ENCODE peak calls at places on chromosomes 12 and 14, in four cellular contexts. N is mammary epithelial cell, P is mesendoderm, O is psoas muscle. J is an unnamed sample.
A peak's percentile ranks its signal among the peaks of the same experiment; 100 is the strongest.

GRCh38 chr14:23544511-23545447 is 6.8 kb downstream of the ZFHX2 start:
- DNase-seq in N (no peak), O (peak; percentile 83), P (peak; percentile 80), J (no peak)

GRCh38 chr14:73259837-73260236 is 22.5 kb downstream of the PAPLN start:
- DNase-seq in O (no peak), N (peak; percentile 36), P (no peak), J (no peak)

GRCh38 chr12:51424662-51425539 is at the start of gene SLC4A8:
- DNase-seq in P (peak; percentile 98), O (peak; percentile 88), N (peak; percentile 52), J (peak; percentile 66)

GRCh38 chr12:85947286-85947685 is 73.2 kb downstream of the NTS start:
- DNase-seq in N (no peak), P (no peak), O (no peak), J (no peak)

GRCh38 chr12:57829025-57829777 is 10.7 kb upstream of the AVIL start:
- DNase-seq in O (no peak), P (no peak), N (no peak), J (no peak)

GRCh38 chr12:127650626-127651025 is 616.3 kb upstream of the TMEM132C start:
- DNase-seq in N (no peak), O (no peak), P (no peak), J (no peak)

GRCh38 chr12:116853507-116853906 is 27.7 kb downstream of the HRK start:
- DNase-seq in N (no peak), P (no peak), O (no peak), J (no peak)

GRCh38 chr12:106058256-106059182 is 80.2 kb downstream of the NUAK1 start:
- DNase-seq in O (no peak), N (peak; percentile 64), P (no peak), J (no peak)

GRCh38 chr12:13175499-13175898 is 21.0 kb upstream of the EMP1 start:
- DNase-seq in N (peak; percentile 82), O (no peak), P (no peak), J (no peak)

GRCh38 chr12:28104338-28104737 is 85.9 kb upstream of the CCDC91 start:
- DNase-seq in N (no peak), P (no peak), O (no peak), J (no peak)

GRCh38 chr14:73261075-73261474 is 23.8 kb downstream of the PAPLN start:
- DNase-seq in N (no peak), O (no peak), P (no peak), J (no peak)

GRCh38 chr12:92218394-92219077 is 72.9 kb upstream of the BTG1 start:
- DNase-seq in N (no peak), P (no peak), O (no peak), J (no peak)

GRCh38 chr12:98449601-98450000 is 65.8 kb upstream of the TMPO start:
- DNase-seq in O (no peak), N (no peak), P (no peak), J (no peak)

GRCh38 chr12:100058482-100059029 is 73.8 kb upstream of the ANKS1B start:
- DNase-seq in N (peak; percentile 86), P (peak; percentile 11), O (no peak), J (peak; percentile 74)

GRCh38 chr12:26748741-26749431 is 84.1 kb downstream of the ITPR2 start:
- DNase-seq in O (no peak), N (peak; percentile 65), P (peak; percentile 49), J (no peak)

GRCh38 chr12:109762071-109762672 is 48.5 kb downstream of the FAM222A start:
- DNase-seq in O (peak; percentile 40), N (no peak), P (no peak), J (no peak)

GRCh38 chr12:17192721-17193120 is 586.8 kb upstream of the LMO3 start:
- DNase-seq in N (no peak), O (no peak), P (no peak), J (no peak)

GRCh38 chr14:67480011-67480410 is 8.5 kb downstream of the TMEM229B start:
- DNase-seq in N (no peak), O (no peak), P (no peak), J (no peak)

GRCh38 chr12:113537041-113537750 is 65.5 kb upstream of the LHX5 start:
- DNase-seq in P (no peak), O (no peak), N (no peak), J (no peak)

GRCh38 chr14:104991896-104992230 is 6.3 kb downstream of the CLBA1 start:
- DNase-seq in P (no peak), O (no peak), N (no peak), J (no peak)

GRCh38 chr14:87966816-87967215 is 26.2 kb downstream of the GALC start:
- DNase-seq in N (peak; percentile 57), P (no peak), O (no peak), J (no peak)

GRCh38 chr12:51814311-51815088 is 34.0 kb downstream of the FIGNL2 start:
- DNase-seq in N (peak; percentile 18), O (peak; percentile 89), P (peak; percentile 82), J (peak; percentile 26)

GRCh38 chr12:11508699-11509098 is 113.3 kb upstream of the PRB2 start:
- DNase-seq in N (peak; percentile 8), P (peak; percentile 67), O (no peak), J (no peak)

GRCh38 chr12:56007892-56008471 is 10.9 kb downstream of the SUOX start:
- DNase-seq in O (no peak), P (peak; percentile 59), N (peak; percentile 7), J (no peak)

GRCh38 chr14:24274101-24274543 is 2.7 kb upstream of the RABGGTA start:
- DNase-seq in O (peak; percentile 1), P (peak; percentile 23), N (peak; percentile 99), J (no peak)

DNA sequence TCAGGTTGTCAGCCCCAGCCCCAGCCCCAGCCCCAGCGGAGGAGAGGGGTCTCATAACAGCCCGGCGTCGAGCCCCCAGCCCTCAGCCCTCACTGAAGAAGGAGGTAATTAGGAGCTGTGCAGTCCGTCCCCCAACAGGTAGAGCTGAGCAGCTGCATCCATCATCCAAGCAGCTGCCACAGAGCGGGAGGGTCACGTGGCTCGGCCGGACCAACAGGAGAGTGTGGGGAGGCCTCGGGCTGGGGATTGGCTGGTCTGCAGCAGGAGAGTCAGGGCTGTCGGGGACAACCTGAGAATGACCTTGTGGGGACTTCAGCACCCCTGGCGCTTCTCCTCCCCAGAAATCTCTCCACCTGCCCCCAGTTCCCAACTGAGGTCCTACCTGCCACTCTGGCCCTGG is 29.6 kb downstream of the SMUG1 start:
- DNase-seq in N (peak; percentile 17), P (peak; percentile 86), O (no peak), J (no peak)
- H3K4me3 ChIP-seq in N (no peak overlapping the region), P (no peak overlapping the region), O (no peak overlapping the region), J (no peak overlapping the region)

GRCh38 chr12:15928870-15929571 is 17.9 kb downstream of the DERA start:
- DNase-seq in P (no peak), N (no peak), O (no peak), J (no peak)
- H3K27ac ChIP-seq in P (no peak overlapping the region), N (no peak overlapping the region), O (no peak overlapping the region), J (peak overlapping the region; percentile 32)

DNA sequence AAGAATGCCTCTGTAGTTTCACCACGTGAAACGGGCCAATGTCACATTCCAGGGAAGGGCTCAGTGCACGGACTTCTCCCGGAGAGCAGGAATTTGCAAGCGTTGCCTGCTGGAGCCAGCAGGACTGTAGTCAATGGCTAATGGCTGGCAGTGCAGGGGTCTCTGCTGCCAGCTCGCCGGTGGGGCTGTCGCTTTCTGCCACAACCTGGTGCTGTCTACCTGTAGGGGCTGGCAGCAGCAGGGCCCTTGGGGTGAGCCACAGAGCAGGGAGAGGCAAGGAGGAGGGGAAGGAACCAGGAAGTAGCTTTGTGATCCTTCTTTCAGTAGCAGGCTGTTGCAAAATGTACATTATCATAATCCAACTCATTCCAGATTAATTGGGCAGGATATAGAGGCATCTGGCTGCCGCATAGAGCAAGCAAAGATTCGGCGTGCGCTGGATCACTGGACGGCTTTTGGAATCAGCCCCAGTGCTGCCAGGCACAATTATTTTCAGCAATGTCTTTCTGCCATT is 114.0 kb downstream of the PAPOLA start:
- DNase-seq in N (no peak), O (no peak), P (no peak), J (no peak)
- H3K4me3 ChIP-seq in N (no peak overlapping the region), O (no peak overlapping the region), P (no peak overlapping the region), J (no peak overlapping the region)

GRCh38 chr12:122847516-122847836 is 12.2 kb downstream of the HIP1R start:
- DNase-seq in O (peak; percentile 26), N (no peak), P (no peak), J (no peak)
- H3K27ac ChIP-seq in O (no peak overlapping the region), N (no peak overlapping the region), P (no peak overlapping the region), J (no peak overlapping the region)

GRCh38 chr12:6554168-6554989 is 1.5 kb downstream of the IFFO1 start:
- DNase-seq in P (peak; percentile 97), O (peak; percentile 89), N (no peak), J (no peak)

GRCh38 chr12:6552140-6552551 is 3.7 kb downstream of the IFFO1 start:
- DNase-seq in P (no peak), N (no peak), O (peak; percentile 90), J (no peak)

GRCh38 chr12:6554990-6555691 is 701 bp downstream of the IFFO1 start:
- DNase-seq in O (no peak), P (peak; percentile 10), N (no peak), J (no peak)

GRCh38 chr12:6551496-6552139 is 4.2 kb downstream of the IFFO1 start:
- DNase-seq in P (peak; percentile 67), N (no peak), O (peak; percentile 76), J (no peak)

GRCh38 chr12:6553051-6553868 is 2.6 kb downstream of the IFFO1 start:
- DNase-seq in N (no peak), O (peak; percentile 86), P (no peak), J (no peak)
- H3K4me3 ChIP-seq in N (no peak overlapping the region), O (peak overlapping the region; percentile 95), P (no peak overlapping the region), J (peak overlapping the region; percentile 84)

DNA sequence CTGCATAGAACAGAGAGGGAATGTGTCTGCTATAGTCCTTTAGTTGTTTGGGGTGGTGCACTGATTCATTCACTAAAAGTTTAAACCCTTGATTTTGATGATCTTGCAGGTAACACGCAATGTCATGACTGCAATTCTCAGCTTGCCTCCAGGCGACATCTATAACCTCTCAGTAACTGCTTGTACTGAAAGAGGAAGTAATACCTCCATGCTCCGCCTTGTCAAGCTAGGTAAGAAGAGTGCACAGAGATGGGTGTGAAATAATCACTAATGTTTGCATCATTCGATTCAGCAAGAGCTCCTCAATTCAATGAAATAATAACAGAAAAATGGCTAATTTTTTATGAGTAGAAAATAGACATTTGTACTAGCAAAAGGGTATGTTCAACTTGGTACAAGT is 203.7 kb downstream of the PTPRO start:
- DNase-seq in O (no peak), N (peak; percentile 20), P (peak; percentile 53), J (no peak)
- H3K27ac ChIP-seq in O (no peak overlapping the region), N (no peak overlapping the region), P (no peak overlapping the region), J (no peak overlapping the region)

GRCh38 chr12:52876371-52876770 is 27.6 kb upstream of the KRT78 start:
- DNase-seq in P (no peak), O (no peak), N (peak; percentile 88), J (no peak)

GRCh38 chr12:52878507-52879393 is 26.1 kb downstream of the KRT8 start:
- DNase-seq in P (no peak), N (no peak), O (no peak), J (no peak)

GRCh38 chr12:52877242-52877641 is 27.6 kb downstream of the KRT8 start:
- DNase-seq in P (no peak), O (no peak), N (no peak), J (no peak)

GRCh38 chr12:52874573-52875435 is 26.0 kb upstream of the KRT78 start:
- DNase-seq in O (no peak), P (no peak), N (no peak), J (no peak)

GRCh38 chr12:52879394-52880351 is 25.2 kb downstream of the KRT8 start:
- DNase-seq in N (peak; percentile 79), P (peak; percentile 98), O (peak; percentile 79), J (no peak)
- H3K4me3 ChIP-seq in N (peak overlapping the region; percentile 36), P (no peak overlapping the region), O (peak overlapping the region; percentile 33), J (peak overlapping the region; percentile 35)